ENCODE peak calls at places on chromosome 7, in six cellular contexts. One of them, this sample, is unnamed.

GRCh38 chr7:140005754-140006503 is 56.8 kb downstream of the PARP12 start:
- DNase-seq in CD4-positive, CD25-positive, alpha-beta regulatory T cell: no peak
- DNase-seq in keratinocyte: no peak
- DNase-seq in lower leg skin: no peak
- DNase-seq in IMR-90: no peak
- DNase-seq in M059J: peak
- DNase-seq in this sample: no peak

GRCh38 chr7:17530741-17531417 is 232.4 kb downstream of the AHR start:
- DNase-seq in CD4-positive, CD25-positive, alpha-beta regulatory T cell: peak
- DNase-seq in IMR-90: peak
- DNase-seq in keratinocyte: no peak
- DNase-seq in M059J: peak
- DNase-seq in lower leg skin: no peak
- DNase-seq in this sample: peak

GRCh38 chr7:120993575-120994191 is 5.2 kb downstream of the CPED1 start:
- DNase-seq in keratinocyte: no peak
- DNase-seq in lower leg skin: no peak
- DNase-seq in CD4-positive, CD25-positive, alpha-beta regulatory T cell: no peak
- DNase-seq in M059J: peak
- DNase-seq in IMR-90: peak
- DNase-seq in this sample: no peak

GRCh38 chr7:151756866-151757265 is 120.0 kb downstream of the PRKAG2 start:
- DNase-seq in M059J: no peak
- DNase-seq in CD4-positive, CD25-positive, alpha-beta regulatory T cell: no peak
- DNase-seq in IMR-90: no peak
- DNase-seq in lower leg skin: no peak
- DNase-seq in keratinocyte: no peak
- DNase-seq in this sample: no peak

GRCh38 chr7:131105294-131105802 is 222.3 kb upstream of the MKLN1 start:
- DNase-seq in keratinocyte: no peak
- DNase-seq in lower leg skin: peak
- DNase-seq in CD4-positive, CD25-positive, alpha-beta regulatory T cell: no peak
- DNase-seq in IMR-90: peak
- DNase-seq in M059J: peak
- DNase-seq in this sample: no peak

GRCh38 chr7:33155811-33156210 is 26.4 kb downstream of the BBS9 start:
- DNase-seq in CD4-positive, CD25-positive, alpha-beta regulatory T cell: no peak
- DNase-seq in lower leg skin: no peak
- DNase-seq in M059J: peak
- DNase-seq in keratinocyte: no peak
- DNase-seq in IMR-90: peak
- DNase-seq in this sample: no peak

GRCh38 chr7:16982640-16983103 is 100.9 kb upstream of the AGR3 start:
- DNase-seq in lower leg skin: no peak
- DNase-seq in IMR-90: peak
- DNase-seq in keratinocyte: no peak
- DNase-seq in M059J: peak
- DNase-seq in CD4-positive, CD25-positive, alpha-beta regulatory T cell: peak
- DNase-seq in this sample: peak

GRCh38 chr7:94251-94801 is 98.0 kb upstream of the FAM20C start:
- DNase-seq in IMR-90: no peak
- DNase-seq in keratinocyte: no peak
- DNase-seq in lower leg skin: no peak
- DNase-seq in CD4-positive, CD25-positive, alpha-beta regulatory T cell: no peak
- DNase-seq in M059J: no peak
- DNase-seq in this sample: no peak

GRCh38 chr7:25216837-25217236 is 11.4 kb downstream of the NPVF start:
- DNase-seq in M059J: peak
- DNase-seq in lower leg skin: no peak
- DNase-seq in CD4-positive, CD25-positive, alpha-beta regulatory T cell: peak
- DNase-seq in keratinocyte: no peak
- DNase-seq in IMR-90: peak
- DNase-seq in this sample: peak

GRCh38 chr7:113247198-113247597 is 128.8 kb upstream of the SMIM30 start:
- DNase-seq in lower leg skin: no peak
- DNase-seq in M059J: peak
- DNase-seq in IMR-90: peak
- DNase-seq in CD4-positive, CD25-positive, alpha-beta regulatory T cell: no peak
- DNase-seq in keratinocyte: no peak
- DNase-seq in this sample: no peak

GRCh38 chr7:122549578-122549977 is 149.3 kb downstream of the RNF133 start:
- DNase-seq in keratinocyte: no peak
- DNase-seq in lower leg skin: no peak
- DNase-seq in M059J: no peak
- DNase-seq in CD4-positive, CD25-positive, alpha-beta regulatory T cell: no peak
- DNase-seq in IMR-90: no peak
- DNase-seq in this sample: no peak

GRCh38 chr7:135799881-135800280 is 51.3 kb upstream of the FAM180A start:
- DNase-seq in IMR-90: no peak
- DNase-seq in lower leg skin: no peak
- DNase-seq in keratinocyte: no peak
- DNase-seq in M059J: no peak
- DNase-seq in CD4-positive, CD25-positive, alpha-beta regulatory T cell: no peak
- DNase-seq in this sample: no peak

GRCh38 chr7:43004076-43004475 is 71.9 kb downstream of the MRPL32 start:
- DNase-seq in M059J: peak
- DNase-seq in CD4-positive, CD25-positive, alpha-beta regulatory T cell: peak
- DNase-seq in IMR-90: no peak
- DNase-seq in lower leg skin: no peak
- DNase-seq in keratinocyte: no peak
- DNase-seq in this sample: peak

GRCh38 chr7:38625866-38626265 is 5.3 kb downstream of the AMPH start:
- DNase-seq in M059J: no peak
- DNase-seq in lower leg skin: no peak
- DNase-seq in IMR-90: no peak
- DNase-seq in keratinocyte: no peak
- DNase-seq in CD4-positive, CD25-positive, alpha-beta regulatory T cell: no peak
- DNase-seq in this sample: no peak

GRCh38 chr7:16318989-16319915 is 102.1 kb downstream of the CRPPA start:
- DNase-seq in keratinocyte: no peak
- DNase-seq in lower leg skin: no peak
- DNase-seq in M059J: peak
- DNase-seq in IMR-90: peak
- DNase-seq in CD4-positive, CD25-positive, alpha-beta regulatory T cell: no peak
- DNase-seq in this sample: no peak

GRCh38 chr7:50304911-50305621 is 550 bp downstream of the IKZF1 start:
- DNase-seq in IMR-90: no peak
- DNase-seq in keratinocyte: no peak
- DNase-seq in lower leg skin: no peak
- DNase-seq in M059J: no peak
- DNase-seq in CD4-positive, CD25-positive, alpha-beta regulatory T cell: peak
- DNase-seq in this sample: peak

GRCh38 chr7:155002411-155003214 is at the start of gene PAXIP1:
- DNase-seq in lower leg skin: no peak
- DNase-seq in IMR-90: peak
- DNase-seq in CD4-positive, CD25-positive, alpha-beta regulatory T cell: peak
- DNase-seq in M059J: peak
- DNase-seq in keratinocyte: no peak
- DNase-seq in this sample: peak

GRCh38 chr7:41425926-41426325 is 277.0 kb downstream of the INHBA start:
- DNase-seq in CD4-positive, CD25-positive, alpha-beta regulatory T cell: no peak
- DNase-seq in lower leg skin: no peak
- DNase-seq in IMR-90: peak
- DNase-seq in M059J: peak
- DNase-seq in keratinocyte: peak
- DNase-seq in this sample: no peak

GRCh38 chr7:105776068-105776790 is 100.2 kb downstream of the ATXN7L1 start:
- DNase-seq in M059J: peak
- DNase-seq in CD4-positive, CD25-positive, alpha-beta regulatory T cell: no peak
- DNase-seq in lower leg skin: no peak
- DNase-seq in IMR-90: peak
- DNase-seq in keratinocyte: no peak
- DNase-seq in this sample: no peak

GRCh38 chr7:159198016-159198724 is 53.5 kb upstream of the VIPR2 start:
- DNase-seq in CD4-positive, CD25-positive, alpha-beta regulatory T cell: no peak
- DNase-seq in keratinocyte: no peak
- DNase-seq in IMR-90: no peak
- DNase-seq in lower leg skin: peak
- DNase-seq in M059J: no peak
- DNase-seq in this sample: no peak

GRCh38 chr7:40880581-40880980 is 745.8 kb downstream of the SUGCT start:
- DNase-seq in keratinocyte: no peak
- DNase-seq in IMR-90: no peak
- DNase-seq in M059J: peak
- DNase-seq in lower leg skin: no peak
- DNase-seq in CD4-positive, CD25-positive, alpha-beta regulatory T cell: no peak
- DNase-seq in this sample: no peak

GRCh38 chr7:142168746-142169145 is 57.2 kb downstream of the MGAM2 start:
- DNase-seq in CD4-positive, CD25-positive, alpha-beta regulatory T cell: no peak
- DNase-seq in lower leg skin: no peak
- DNase-seq in keratinocyte: no peak
- DNase-seq in M059J: peak
- DNase-seq in IMR-90: no peak
- DNase-seq in this sample: no peak

GRCh38 chr7:84002348-84002747 is 192.2 kb downstream of the SEMA3A start:
- DNase-seq in lower leg skin: no peak
- DNase-seq in CD4-positive, CD25-positive, alpha-beta regulatory T cell: no peak
- DNase-seq in IMR-90: no peak
- DNase-seq in M059J: no peak
- DNase-seq in keratinocyte: no peak
- DNase-seq in this sample: no peak

GRCh38 chr7:47539398-47540052 is 42.4 kb downstream of the TNS3 start:
- DNase-seq in CD4-positive, CD25-positive, alpha-beta regulatory T cell: no peak
- DNase-seq in lower leg skin: no peak
- DNase-seq in keratinocyte: no peak
- DNase-seq in M059J: peak
- DNase-seq in IMR-90: peak
- DNase-seq in this sample: no peak

GRCh38 chr7:50661345-50662058 is 96.3 kb upstream of the DDC start:
- DNase-seq in keratinocyte: no peak
- DNase-seq in lower leg skin: no peak
- DNase-seq in M059J: peak
- DNase-seq in IMR-90: no peak
- DNase-seq in CD4-positive, CD25-positive, alpha-beta regulatory T cell: peak
- DNase-seq in this sample: no peak

GRCh38 chr7:79820387-79820786 is 314.2 kb upstream of the GNAI1 start:
- DNase-seq in keratinocyte: no peak
- DNase-seq in CD4-positive, CD25-positive, alpha-beta regulatory T cell: no peak
- DNase-seq in lower leg skin: no peak
- DNase-seq in IMR-90: peak
- DNase-seq in M059J: peak
- DNase-seq in this sample: no peak

GRCh38 chr7:26292768-26293560 is 1.3 kb downstream of the SNX10 start:
- DNase-seq in keratinocyte: no peak
- DNase-seq in lower leg skin: peak
- DNase-seq in M059J: no peak
- DNase-seq in IMR-90: no peak
- DNase-seq in CD4-positive, CD25-positive, alpha-beta regulatory T cell: peak
- DNase-seq in this sample: no peak

GRCh38 chr7:1290262-1291039 is 57.8 kb downstream of the UNCX start:
- DNase-seq in M059J: peak
- DNase-seq in IMR-90: no peak
- DNase-seq in keratinocyte: no peak
- DNase-seq in CD4-positive, CD25-positive, alpha-beta regulatory T cell: peak
- DNase-seq in lower leg skin: no peak
- DNase-seq in this sample: peak

GRCh38 chr7:133601607-133602006 is 348.7 kb downstream of the EXOC4 start:
- DNase-seq in keratinocyte: no peak
- DNase-seq in M059J: no peak
- DNase-seq in CD4-positive, CD25-positive, alpha-beta regulatory T cell: peak
- DNase-seq in IMR-90: no peak
- DNase-seq in lower leg skin: no peak
- DNase-seq in this sample: peak

GRCh38 chr7:70072220-70072619 is 473.9 kb downstream of the AUTS2 start:
- DNase-seq in keratinocyte: no peak
- DNase-seq in CD4-positive, CD25-positive, alpha-beta regulatory T cell: no peak
- DNase-seq in lower leg skin: no peak
- DNase-seq in IMR-90: peak
- DNase-seq in M059J: peak
- DNase-seq in this sample: no peak

GRCh38 chr7:27889800-27890199 is 149.8 kb downstream of the TAX1BP1 start:
- DNase-seq in CD4-positive, CD25-positive, alpha-beta regulatory T cell: no peak
- DNase-seq in IMR-90: no peak
- DNase-seq in M059J: no peak
- DNase-seq in keratinocyte: no peak
- DNase-seq in lower leg skin: no peak
- DNase-seq in this sample: no peak

GRCh38 chr7:1418505-1419309 is 40.6 kb downstream of the MICALL2 start:
- DNase-seq in keratinocyte: no peak
- DNase-seq in CD4-positive, CD25-positive, alpha-beta regulatory T cell: no peak
- DNase-seq in IMR-90: peak
- DNase-seq in lower leg skin: no peak
- DNase-seq in M059J: peak
- DNase-seq in this sample: peak

GRCh38 chr7:99740573-99741437 is 5.8 kb upstream of the CYP3A7 start:
- DNase-seq in keratinocyte: no peak
- DNase-seq in M059J: no peak
- DNase-seq in IMR-90: peak
- DNase-seq in lower leg skin: no peak
- DNase-seq in CD4-positive, CD25-positive, alpha-beta regulatory T cell: no peak
- DNase-seq in this sample: no peak

GRCh38 chr7:36651404-36651803 is 72.9 kb downstream of the AOAH start:
- DNase-seq in M059J: peak
- DNase-seq in IMR-90: peak
- DNase-seq in lower leg skin: no peak
- DNase-seq in keratinocyte: no peak
- DNase-seq in CD4-positive, CD25-positive, alpha-beta regulatory T cell: no peak
- DNase-seq in this sample: no peak

GRCh38 chr7:127585044-127585953 is at the start of gene GCC1:
- DNase-seq in IMR-90: peak
- DNase-seq in CD4-positive, CD25-positive, alpha-beta regulatory T cell: peak
- DNase-seq in M059J: peak
- DNase-seq in keratinocyte: peak
- DNase-seq in lower leg skin: peak
- DNase-seq in this sample: peak

This sample was measured in Jurkat, Clone E6-1.